ENCODE peak calls at places on chromosomes 5 and 9, in four cellular contexts. Y, N, J and R are unnamed samples.
A peak's percentile ranks its signal among the peaks of the same experiment; 100 is the strongest.

GRCh38 chr5:62708481-62709325 is 130.1 kb downstream of the LRRC70 start:
- DNase-seq in Y (no peak), N (no peak), J (no peak), R (no peak)

GRCh38 chr5:108420182-108420581 is 38.3 kb upstream of the FBXL17 start:
- DNase-seq in Y (no peak), N (no peak), J (no peak), R (no peak)

GRCh38 chr9:68927165-68927564 is 86.7 kb downstream of the PRKACG start:
- DNase-seq in Y (no peak), N (no peak), J (no peak), R (no peak)

GRCh38 chr5:122093415-122093814 is 15.4 kb upstream of the LOX start:
- DNase-seq in Y (no peak), N (no peak), J (no peak), R (no peak)

GRCh38 chr5:134524826-134525686 is at the start of gene JADE2:
- DNase-seq in Y (peak; percentile 90), N (peak; percentile 74), J (no peak), R (peak; percentile 74)

GRCh38 chr5:91170266-91170665 is 212.9 kb downstream of the ARRDC3 start:
- DNase-seq in Y (no peak), N (no peak), J (no peak), R (no peak)

GRCh38 chr9:116905131-116905724 is 218.1 kb downstream of the TRIM32 start:
- DNase-seq in Y (no peak), N (no peak), J (peak; percentile 20), R (no peak)

GRCh38 chr5:62596691-62597090 is 18.1 kb downstream of the LRRC70 start:
- DNase-seq in Y (no peak), N (no peak), J (no peak), R (no peak)

GRCh38 chr9:132056717-132057429 is 22.8 kb downstream of the MED27 start:
- DNase-seq in Y (no peak), N (no peak), J (no peak), R (no peak)

GRCh38 chr5:90111354-90112070 is 298.0 kb downstream of the CETN3 start:
- DNase-seq in Y (no peak), N (no peak), J (no peak), R (no peak)

GRCh38 chr5:142844881-142845280 is 74.7 kb downstream of the ARHGAP26 start:
- DNase-seq in Y (no peak), N (no peak), J (no peak), R (no peak)

GRCh38 chr9:129052592-129052991 is 16.2 kb downstream of the MIGA2 start:
- DNase-seq in Y (no peak), N (peak; percentile 28), J (no peak), R (peak; percentile 57)

GRCh38 chr5:40842351-40842750 is 1.2 kb downstream of the CARD6 start:
- DNase-seq in Y (no peak), N (no peak), J (no peak), R (no peak)

GRCh38 chr9:133875131-133875530 is 117.0 kb downstream of the VAV2 start:
- DNase-seq in Y (no peak), N (no peak), J (no peak), R (no peak)

GRCh38 chr9:111661150-111661801 is at the start of gene GNG10:
- DNase-seq in Y (peak; percentile 77), N (peak; percentile 55), J (peak; percentile 48), R (peak; percentile 69)

GRCh38 chr9:128917151-128917849 is 3.5 kb upstream of the PHYHD1 start:
- DNase-seq in Y (peak; percentile 97), N (peak; percentile 81), J (no peak), R (peak; percentile 91)

GRCh38 chr9:130539473-130540223 is 39.7 kb upstream of the FUBP3 start:
- DNase-seq in Y (no peak), N (no peak), J (no peak), R (no peak)

GRCh38 chr9:96047116-96047639 is 171.7 kb downstream of the ERCC6L2 start:
- DNase-seq in Y (no peak), N (no peak), J (no peak), R (no peak)

GRCh38 chr5:612498-613424 is 621 bp downstream of the CEP72 start:
- DNase-seq in Y (peak; percentile 69), N (peak; percentile 35), J (peak; percentile 12), R (no peak)
- H3K27ac ChIP-seq in Y (no peak overlapping the region), N (no peak overlapping the region), J (no peak overlapping the region), R (no peak overlapping the region)

GRCh38 chr9:137873408-137873807 is 4.2 kb upstream of the CACNA1B start:
- DNase-seq in Y (no peak), N (no peak), J (no peak), R (no peak)
- H3K4me3 ChIP-seq in Y (no peak overlapping the region), N (no peak overlapping the region), J (no peak overlapping the region), R (no peak overlapping the region)

DNA sequence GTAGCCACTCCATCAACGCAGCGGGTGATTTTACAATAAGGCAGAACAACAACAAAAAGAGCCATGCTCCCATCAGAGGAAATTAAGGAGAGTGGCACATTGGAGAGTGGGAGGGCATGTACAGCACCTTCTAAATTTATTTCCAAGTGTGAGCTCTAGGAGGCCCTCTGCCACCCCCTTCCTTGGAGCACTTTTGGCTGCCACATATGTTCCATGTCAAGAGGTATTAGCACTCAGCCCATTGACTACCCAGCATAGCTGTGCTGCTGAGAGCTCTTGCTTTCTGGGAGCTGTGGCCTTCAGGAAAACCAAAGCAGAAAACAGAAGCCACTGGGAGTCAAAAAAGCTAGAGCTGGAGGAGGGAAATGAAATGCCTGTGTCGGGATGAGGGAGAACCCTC is 200.2 kb upstream of the PANK3 start:
- DNase-seq in Y (no peak), N (no peak), J (no peak), R (no peak)
- H3K27ac ChIP-seq in Y (no peak overlapping the region), N (no peak overlapping the region), J (no peak overlapping the region), R (no peak overlapping the region)

DNA sequence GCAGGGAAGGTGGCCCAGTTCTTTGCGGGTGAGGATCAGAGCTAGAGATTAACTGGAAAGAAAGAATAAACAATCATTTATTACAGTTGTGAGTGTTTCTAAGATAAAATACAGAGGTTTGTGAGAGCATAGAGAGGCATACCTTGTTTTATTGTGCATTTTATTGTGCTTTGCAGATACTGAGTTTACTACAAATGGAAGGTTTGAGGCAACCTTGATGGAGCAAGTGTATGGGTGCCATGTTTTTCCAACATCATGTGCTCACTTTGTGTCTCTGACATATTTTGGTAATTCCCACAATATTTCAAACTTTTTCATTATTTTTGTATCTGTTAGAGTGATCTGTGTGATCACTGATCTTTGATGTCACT is 715 bp upstream of the C5orf34 start:
- DNase-seq in Y (no peak), N (no peak), J (no peak), R (no peak)
- H3K4me3 ChIP-seq in Y (peak overlapping the region; percentile 81), N (peak overlapping the region; percentile 62), J (peak overlapping the region; percentile 57), R (peak overlapping the region; percentile 68)

DNA sequence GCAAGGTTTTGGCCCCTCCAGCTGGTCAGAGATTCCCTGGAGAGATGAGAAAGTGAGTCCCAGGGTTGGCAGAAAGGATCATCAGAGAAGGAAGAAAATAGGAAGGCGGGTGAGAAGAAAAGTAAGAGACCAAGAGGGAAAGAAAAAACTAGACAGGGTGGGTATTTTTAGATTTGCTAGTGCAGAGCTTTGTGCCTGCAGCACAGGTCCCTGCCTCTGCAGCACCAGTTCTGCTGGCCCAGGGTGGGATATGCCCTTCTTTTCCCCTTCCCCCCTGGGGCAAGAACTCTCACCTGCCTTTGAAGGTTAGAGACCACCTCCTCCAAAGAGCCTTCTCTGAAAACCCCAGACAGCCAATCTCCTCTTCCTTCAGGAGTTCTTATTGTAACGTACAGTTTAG is 90.3 kb upstream of the EGFLAM start:
- DNase-seq in Y (no peak), N (no peak), J (no peak), R (no peak)
- H3K27ac ChIP-seq in Y (no peak overlapping the region), N (no peak overlapping the region), J (no peak overlapping the region), R (peak overlapping the region; percentile 88)